ENCODE peak calls at places on chromosomes 12 and 14, in four cellular contexts. J is sciatic nerve, F is fibroblast of mammary gland, H is kidney epithelial cell. E is an unnamed sample.

GRCh38 chr14:58752782-58753181 is 115.0 kb downstream of the DACT1 start:
- DNase-seq in J (peak), F (no peak), H (no peak), E (peak)

GRCh38 chr12:124538194-124539082 is 29.0 kb downstream of the NCOR2 start:
- DNase-seq in J (no peak), F (no peak), H (no peak), E (no peak)

GRCh38 chr12:129973236-129973961 is 69.6 kb upstream of the TMEM132D start:
- DNase-seq in J (no peak), F (no peak), H (no peak), E (no peak)

GRCh38 chr12:21819236-21819635 is 44.7 kb upstream of the KCNJ8 start:
- DNase-seq in J (no peak), F (peak), H (no peak), E (no peak)

GRCh38 chr14:102652194-102652593 is 59.7 kb downstream of the RCOR1 start:
- DNase-seq in J (no peak), F (no peak), H (no peak), E (no peak)

GRCh38 chr12:111010061-111010460 is 89.7 kb upstream of the MYL2 start:
- DNase-seq in J (no peak), F (no peak), H (no peak), E (no peak)

GRCh38 chr14:97137705-97138104 is 340.5 kb downstream of the VRK1 start:
- DNase-seq in J (no peak), F (no peak), H (no peak), E (no peak)

GRCh38 chr14:93878871-93879270 is 48.3 kb upstream of the FAM181A start:
- DNase-seq in J (no peak), F (no peak), H (no peak), E (no peak)

GRCh38 chr14:65170318-65170717 is 68.0 kb upstream of the MAX start:
- DNase-seq in J (no peak), F (no peak), H (no peak), E (no peak)

GRCh38 chr12:65685514-65685913 is 138.8 kb upstream of the HMGA2 start:
- DNase-seq in J (no peak), F (peak), H (no peak), E (no peak)

GRCh38 chr12:124518051-124518932 is 49.1 kb downstream of the NCOR2 start:
- DNase-seq in J (peak), F (peak), H (peak), E (peak)

GRCh38 chr14:62031504-62031903 is 269.3 kb downstream of the SNAPC1 start:
- DNase-seq in J (no peak), F (no peak), H (no peak), E (peak)